ENCODE peak calls at places on chromosomes 4 and X, in seven cellular contexts. One of them, this sample, is unnamed.

GRCh38 chr4:139184129-139184528 is 7.1 kb upstream of the ELF2 start:
- DNase-seq in MM.1S: peak
- DNase-seq in T-helper 9 cell: no peak
- DNase-seq in activated CD8-positive, alpha-beta memory T cell treated with anti-CD3 and anti-CD28 coated beads for 48 hours: no peak
- DNase-seq in AG09319: no peak
- DNase-seq in H9: no peak
- DNase-seq in OCI-LY7: peak
- DNase-seq in this sample: no peak

GRCh38 chr4:6773106-6773505 is 9.4 kb upstream of the KIAA0232 start:
- DNase-seq in MM.1S: no peak
- DNase-seq in H9: no peak
- DNase-seq in OCI-LY7: no peak
- DNase-seq in activated CD8-positive, alpha-beta memory T cell treated with anti-CD3 and anti-CD28 coated beads for 48 hours: no peak
- DNase-seq in T-helper 9 cell: no peak
- DNase-seq in AG09319: no peak
- DNase-seq in this sample: no peak

GRCh38 chr4:7424553-7425111 is 10.1 kb downstream of the PSAPL1 start:
- DNase-seq in H9: peak
- DNase-seq in T-helper 9 cell: no peak
- DNase-seq in AG09319: no peak
- DNase-seq in OCI-LY7: no peak
- DNase-seq in activated CD8-positive, alpha-beta memory T cell treated with anti-CD3 and anti-CD28 coated beads for 48 hours: no peak
- DNase-seq in MM.1S: no peak
- DNase-seq in this sample: no peak

GRCh38 chr4:141275834-141276233 is 55.1 kb downstream of the ZNF330 start:
- DNase-seq in AG09319: peak
- DNase-seq in T-helper 9 cell: no peak
- DNase-seq in activated CD8-positive, alpha-beta memory T cell treated with anti-CD3 and anti-CD28 coated beads for 48 hours: no peak
- DNase-seq in MM.1S: no peak
- DNase-seq in OCI-LY7: no peak
- DNase-seq in H9: no peak
- DNase-seq in this sample: no peak

GRCh38 chrX:39966186-39966585 is 131.6 kb downstream of the BCOR start:
- DNase-seq in activated CD8-positive, alpha-beta memory T cell treated with anti-CD3 and anti-CD28 coated beads for 48 hours: no peak
- DNase-seq in T-helper 9 cell: no peak
- DNase-seq in AG09319: no peak
- DNase-seq in OCI-LY7: no peak
- DNase-seq in H9: no peak
- DNase-seq in MM.1S: no peak
- DNase-seq in this sample: no peak

GRCh38 chr4:45147866-45148265 is 421.5 kb upstream of the GNPDA2 start:
- DNase-seq in OCI-LY7: no peak
- DNase-seq in AG09319: no peak
- DNase-seq in activated CD8-positive, alpha-beta memory T cell treated with anti-CD3 and anti-CD28 coated beads for 48 hours: no peak
- DNase-seq in T-helper 9 cell: no peak
- DNase-seq in H9: no peak
- DNase-seq in MM.1S: no peak
- DNase-seq in this sample: no peak

GRCh38 chr4:55554453-55555030 is 7.8 kb upstream of the CLOCK start:
- DNase-seq in activated CD8-positive, alpha-beta memory T cell treated with anti-CD3 and anti-CD28 coated beads for 48 hours: no peak
- DNase-seq in AG09319: peak
- DNase-seq in MM.1S: peak
- DNase-seq in OCI-LY7: peak
- DNase-seq in T-helper 9 cell: no peak
- DNase-seq in H9: no peak
- DNase-seq in this sample: no peak

GRCh38 chr4:53431052-53431451 is 53.6 kb downstream of the FIP1L1 start:
- DNase-seq in OCI-LY7: no peak
- DNase-seq in T-helper 9 cell: no peak
- DNase-seq in AG09319: no peak
- DNase-seq in activated CD8-positive, alpha-beta memory T cell treated with anti-CD3 and anti-CD28 coated beads for 48 hours: no peak
- DNase-seq in MM.1S: no peak
- DNase-seq in H9: no peak
- DNase-seq in this sample: no peak

GRCh38 chr4:38284294-38285045 is 324.3 kb downstream of the PTTG2 start:
- DNase-seq in AG09319: no peak
- DNase-seq in H9: no peak
- DNase-seq in activated CD8-positive, alpha-beta memory T cell treated with anti-CD3 and anti-CD28 coated beads for 48 hours: no peak
- DNase-seq in T-helper 9 cell: no peak
- DNase-seq in MM.1S: no peak
- DNase-seq in OCI-LY7: no peak
- DNase-seq in this sample: no peak

GRCh38 chrX:48468247-48468671 is 1.8 kb downstream of the SLC38A5 start:
- DNase-seq in H9: no peak
- DNase-seq in MM.1S: peak
- DNase-seq in activated CD8-positive, alpha-beta memory T cell treated with anti-CD3 and anti-CD28 coated beads for 48 hours: no peak
- DNase-seq in AG09319: no peak
- DNase-seq in T-helper 9 cell: peak
- DNase-seq in OCI-LY7: peak
- DNase-seq in this sample: no peak

GRCh38 chr4:89469930-89470375 is 162.4 kb upstream of the GPRIN3 start:
- DNase-seq in H9: no peak
- DNase-seq in T-helper 9 cell: no peak
- DNase-seq in activated CD8-positive, alpha-beta memory T cell treated with anti-CD3 and anti-CD28 coated beads for 48 hours: no peak
- DNase-seq in MM.1S: peak
- DNase-seq in AG09319: no peak
- DNase-seq in OCI-LY7: no peak
- DNase-seq in this sample: no peak

GRCh38 chr4:128068927-128069326 is 7.8 kb downstream of the LARP1B start:
- DNase-seq in AG09319: no peak
- DNase-seq in OCI-LY7: peak
- DNase-seq in MM.1S: no peak
- DNase-seq in activated CD8-positive, alpha-beta memory T cell treated with anti-CD3 and anti-CD28 coated beads for 48 hours: no peak
- DNase-seq in T-helper 9 cell: no peak
- DNase-seq in H9: peak
- DNase-seq in this sample: no peak

GRCh38 chr4:95838192-95838591 is 1.7 kb upstream of the PDHA2 start:
- DNase-seq in MM.1S: no peak
- DNase-seq in T-helper 9 cell: no peak
- DNase-seq in activated CD8-positive, alpha-beta memory T cell treated with anti-CD3 and anti-CD28 coated beads for 48 hours: no peak
- DNase-seq in OCI-LY7: no peak
- DNase-seq in AG09319: no peak
- DNase-seq in H9: no peak
- DNase-seq in this sample: no peak

GRCh38 chr4:5471691-5472090 is 236.7 kb downstream of the EVC2 start:
- DNase-seq in MM.1S: no peak
- DNase-seq in AG09319: no peak
- DNase-seq in activated CD8-positive, alpha-beta memory T cell treated with anti-CD3 and anti-CD28 coated beads for 48 hours: no peak
- DNase-seq in H9: no peak
- DNase-seq in T-helper 9 cell: no peak
- DNase-seq in OCI-LY7: no peak
- DNase-seq in this sample: peak

GRCh38 chr4:7364979-7365378 is 69.8 kb downstream of the PSAPL1 start:
- DNase-seq in activated CD8-positive, alpha-beta memory T cell treated with anti-CD3 and anti-CD28 coated beads for 48 hours: no peak
- DNase-seq in T-helper 9 cell: no peak
- DNase-seq in H9: no peak
- DNase-seq in OCI-LY7: no peak
- DNase-seq in AG09319: no peak
- DNase-seq in MM.1S: no peak
- DNase-seq in this sample: no peak

GRCh38 chrX:107632291-107632690 is 4.0 kb downstream of the PRPS1 start:
- DNase-seq in H9: no peak
- DNase-seq in T-helper 9 cell: no peak
- DNase-seq in OCI-LY7: no peak
- DNase-seq in MM.1S: no peak
- DNase-seq in activated CD8-positive, alpha-beta memory T cell treated with anti-CD3 and anti-CD28 coated beads for 48 hours: no peak
- DNase-seq in AG09319: no peak
- DNase-seq in this sample: no peak

GRCh38 chr4:72567821-72568620 is 1.0 kb downstream of the ADAMTS3 start:
- DNase-seq in OCI-LY7: no peak
- DNase-seq in T-helper 9 cell: no peak
- DNase-seq in H9: peak
- DNase-seq in activated CD8-positive, alpha-beta memory T cell treated with anti-CD3 and anti-CD28 coated beads for 48 hours: peak
- DNase-seq in MM.1S: peak
- DNase-seq in AG09319: peak
- DNase-seq in this sample: no peak

GRCh38 chr4:149512489-149512888 is 303.2 kb downstream of the IQCM start:
- DNase-seq in MM.1S: no peak
- DNase-seq in T-helper 9 cell: no peak
- DNase-seq in activated CD8-positive, alpha-beta memory T cell treated with anti-CD3 and anti-CD28 coated beads for 48 hours: no peak
- DNase-seq in OCI-LY7: no peak
- DNase-seq in AG09319: no peak
- DNase-seq in H9: no peak
- DNase-seq in this sample: no peak

GRCh38 chr4:40626183-40626990 is 3.3 kb downstream of the RBM47 start:
- DNase-seq in activated CD8-positive, alpha-beta memory T cell treated with anti-CD3 and anti-CD28 coated beads for 48 hours: no peak
- DNase-seq in OCI-LY7: no peak
- DNase-seq in MM.1S: no peak
- DNase-seq in AG09319: no peak
- DNase-seq in H9: no peak
- DNase-seq in T-helper 9 cell: no peak
- DNase-seq in this sample: no peak

GRCh38 chr4:139736661-139737060 is 71.0 kb downstream of the MGST2 start:
- DNase-seq in OCI-LY7: no peak
- DNase-seq in MM.1S: no peak
- DNase-seq in T-helper 9 cell: no peak
- DNase-seq in activated CD8-positive, alpha-beta memory T cell treated with anti-CD3 and anti-CD28 coated beads for 48 hours: no peak
- DNase-seq in AG09319: no peak
- DNase-seq in H9: no peak
- DNase-seq in this sample: no peak

GRCh38 chr4:85867281-85867680 is 392.3 kb downstream of the ARHGAP24 start:
- DNase-seq in MM.1S: no peak
- DNase-seq in OCI-LY7: no peak
- DNase-seq in AG09319: no peak
- DNase-seq in T-helper 9 cell: no peak
- DNase-seq in H9: no peak
- DNase-seq in activated CD8-positive, alpha-beta memory T cell treated with anti-CD3 and anti-CD28 coated beads for 48 hours: no peak
- DNase-seq in this sample: no peak

GRCh38 chr4:155600246-155600645 is 66.4 kb upstream of the GUCY1A1 start:
- DNase-seq in OCI-LY7: no peak
- DNase-seq in activated CD8-positive, alpha-beta memory T cell treated with anti-CD3 and anti-CD28 coated beads for 48 hours: no peak
- DNase-seq in MM.1S: no peak
- DNase-seq in H9: no peak
- DNase-seq in AG09319: no peak
- DNase-seq in T-helper 9 cell: no peak
- DNase-seq in this sample: no peak

GRCh38 chrX:110791206-110791605 is 4.4 kb downstream of the CHRDL1 start:
- DNase-seq in MM.1S: no peak
- DNase-seq in activated CD8-positive, alpha-beta memory T cell treated with anti-CD3 and anti-CD28 coated beads for 48 hours: no peak
- DNase-seq in T-helper 9 cell: no peak
- DNase-seq in AG09319: no peak
- DNase-seq in OCI-LY7: no peak
- DNase-seq in H9: no peak
- DNase-seq in this sample: no peak

GRCh38 chrX:41621236-41621651 is 67.5 kb upstream of the GPR34 start:
- DNase-seq in AG09319: no peak
- DNase-seq in H9: peak
- DNase-seq in OCI-LY7: no peak
- DNase-seq in MM.1S: no peak
- DNase-seq in T-helper 9 cell: no peak
- DNase-seq in activated CD8-positive, alpha-beta memory T cell treated with anti-CD3 and anti-CD28 coated beads for 48 hours: no peak
- DNase-seq in this sample: no peak

GRCh38 chrX:129701624-129702069 is 37.1 kb upstream of the XPNPEP2 start:
- DNase-seq in activated CD8-positive, alpha-beta memory T cell treated with anti-CD3 and anti-CD28 coated beads for 48 hours: no peak
- DNase-seq in AG09319: no peak
- DNase-seq in MM.1S: no peak
- DNase-seq in OCI-LY7: no peak
- DNase-seq in H9: no peak
- DNase-seq in T-helper 9 cell: no peak
- DNase-seq in this sample: no peak